ENCODE peak calls at places on chromosomes 16 and 17, in four cellular contexts. H is PC-9, O is prostate gland, F is mucosa of descending colon. R is an unnamed sample.

GRCh38 chr17:72116692-72117469 is 3.9 kb upstream of the SOX9 start:
- DNase-seq in H (no peak), O (no peak), F (peak; percentile 35), R (peak; percentile 55)

GRCh38 chr17:28293994-28294393 is 25.0 kb upstream of the TMEM97 start:
- DNase-seq in H (no peak), O (no peak), F (no peak), R (no peak)

GRCh38 chr16:64990101-64990500 is 131.8 kb downstream of the CDH11 start:
- DNase-seq in H (no peak), O (no peak), F (no peak), R (no peak)

GRCh38 chr17:21042434-21043295 is at the start of gene USP22:
- DNase-seq in H (no peak), O (peak; percentile 13), F (no peak), R (no peak)

GRCh38 chr17:28993645-28994426 is 12.0 kb downstream of the SEZ6 start:
- DNase-seq in H (no peak), O (no peak), F (no peak), R (peak; percentile 41)

GRCh38 chr16:4298761-4299522 is 16.9 kb upstream of the GLIS2 start:
- DNase-seq in H (peak; percentile 96), O (peak; percentile 69), F (peak; percentile 83), R (peak; percentile 92)

GRCh38 chr17:64343833-64344637 is 46.6 kb downstream of the PECAM1 start:
- DNase-seq in H (peak; percentile 80), O (peak; percentile 11), F (peak; percentile 63), R (no peak)

GRCh38 chr17:42421479-42422332 is 1.4 kb downstream of the CAVIN1 start:
- DNase-seq in H (peak; percentile 63), O (no peak), F (no peak), R (no peak)

GRCh38 chr16:2148714-2149629 is 547 bp downstream of the RAB26 start:
- DNase-seq in H (peak; percentile 51), O (no peak), F (peak; percentile 18), R (peak; percentile 23)

GRCh38 chr17:55734128-55734781 is 11.6 kb upstream of the TMEM100 start:
- DNase-seq in H (no peak), O (no peak), F (no peak), R (no peak)

GRCh38 chr16:65200857-65201256 is 79.0 kb upstream of the CDH11 start:
- DNase-seq in H (no peak), O (no peak), F (no peak), R (no peak)

GRCh38 chr16:35523991-35524390 is 2064.6 kb downstream of the TP53TG3F start:
- DNase-seq in H (no peak), O (peak; percentile 46), F (no peak), R (no peak)

GRCh38 chr16:35525979-35526590 is 2066.7 kb downstream of the TP53TG3F start:
- DNase-seq in H (peak; percentile 19), O (no peak), F (no peak), R (no peak)
- H3K9me3 ChIP-seq in H (no peaks in the 10 kb centered on the region), O (no peaks in the 10 kb centered on the region), F (peaks cover 70% of the 10 kb centered on the region), R (peaks cover 4% of the 10 kb centered on the region)

DNA sequence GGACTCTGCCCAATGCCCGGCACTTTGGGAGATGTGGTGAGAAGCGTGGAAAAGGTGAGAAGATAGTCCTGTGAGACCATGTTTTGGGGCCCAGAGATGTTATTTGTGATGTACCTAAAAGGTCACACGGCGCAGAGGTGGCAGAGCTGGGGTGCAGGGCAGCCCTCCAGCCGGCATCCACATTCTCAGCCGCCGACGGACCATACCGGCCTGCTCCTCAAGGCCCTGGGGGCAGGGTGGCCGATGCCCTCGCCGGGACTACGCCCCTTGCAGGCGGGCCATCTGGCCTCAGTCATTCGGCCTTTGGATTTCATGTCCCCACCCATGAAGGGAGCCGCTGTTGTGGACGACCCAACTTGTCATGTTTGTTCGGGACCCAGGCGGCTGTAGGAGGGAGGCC is 131.4 kb upstream of the GSE1 start:
- DNase-seq in H (no peak), O (no peak), F (no peak), R (no peak)
- H3K36me3 ChIP-seq in H (no peaks in the 10 kb centered on the region), O (no peaks in the 10 kb centered on the region), F (no peaks in the 10 kb centered on the region), R (no peaks in the 10 kb centered on the region)

DNA sequence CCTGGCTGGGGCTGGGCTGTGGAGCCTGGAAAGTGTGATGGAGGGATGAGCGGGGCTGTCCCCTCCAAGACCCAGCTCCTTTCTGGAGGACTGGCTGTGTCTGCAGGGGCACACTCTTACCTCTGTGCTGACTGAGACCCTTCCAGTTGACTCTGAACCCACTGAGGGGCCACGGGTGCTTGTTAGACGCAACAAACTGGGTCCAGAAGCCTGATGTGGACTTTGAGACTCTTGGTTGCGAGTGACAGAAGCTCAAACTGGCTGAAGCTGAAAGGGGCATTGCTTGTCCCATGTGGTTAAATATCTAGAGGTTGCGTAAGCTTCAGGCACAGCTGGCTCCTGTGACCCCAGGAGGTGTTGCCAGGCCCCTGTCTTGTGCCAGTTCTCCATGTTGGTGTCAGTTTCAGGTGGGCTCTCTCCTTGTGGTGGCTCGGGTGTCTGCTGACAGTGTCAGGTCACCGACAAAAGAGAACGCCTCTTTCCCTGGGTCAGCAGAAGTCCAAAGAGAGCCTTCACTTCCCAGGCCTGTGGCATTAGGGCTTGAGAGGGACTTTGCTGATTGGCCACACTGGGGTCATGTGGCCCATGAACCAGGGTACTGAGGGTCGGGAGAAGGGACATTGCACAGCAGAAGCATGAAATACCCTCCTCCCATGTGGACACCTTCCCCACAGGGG is 16.7 kb downstream of the ADCY7 start:
- DNase-seq in H (no peak), O (no peak), F (no peak), R (no peak)
- H3K4me3 ChIP-seq in H (no peak overlapping the region), O (no peak overlapping the region), F (no peak overlapping the region), R (no peak overlapping the region)

GRCh38 chr16:86022381-86022960 is 123.5 kb downstream of the IRF8 start:
- DNase-seq in H (no peak), O (no peak), F (no peak), R (no peak)
- H3K9me3 ChIP-seq in H (peaks cover 7% of the 10 kb centered on the region), O (no peaks in the 10 kb centered on the region), F (peaks cover 15% of the 10 kb centered on the region), R (no peaks in the 10 kb centered on the region)

GRCh38 chr17:74490716-74491115 is 24.3 kb downstream of the CD300A start:
- DNase-seq in H (no peak), O (no peak), F (no peak), R (no peak)
- H3K36me3 ChIP-seq in H (no peaks in the 10 kb centered on the region), O (no peaks in the 10 kb centered on the region), F (no peaks in the 10 kb centered on the region), R (no peaks in the 10 kb centered on the region)

GRCh38 chr17:69268442-69269068 is 39.9 kb upstream of the ABCA10 start:
- DNase-seq in H (no peak), O (no peak), F (no peak), R (no peak)
- H3K4me3 ChIP-seq in H (peak overlapping the region; percentile 11), O (no peak overlapping the region), F (no peak overlapping the region), R (no peak overlapping the region)

DNA sequence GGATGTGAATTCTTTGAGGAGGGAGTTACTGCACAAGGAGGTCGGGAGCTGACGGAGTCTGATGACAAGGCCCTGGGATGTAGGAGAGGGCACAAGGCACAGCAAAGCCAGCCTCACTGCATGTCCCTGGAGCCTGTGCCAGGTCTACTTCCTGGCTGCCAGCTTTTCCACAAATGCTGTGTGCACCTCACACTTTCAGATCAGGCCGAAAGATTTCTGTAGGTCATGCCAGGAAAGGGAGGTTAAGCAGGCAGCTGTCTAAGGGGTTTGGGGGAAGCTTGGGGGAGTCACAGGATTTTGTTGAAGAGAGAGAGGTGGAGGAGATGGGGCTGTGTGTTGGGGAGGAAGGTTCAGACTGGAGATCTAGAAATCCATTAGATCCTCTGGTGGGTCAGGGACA is 792.5 kb downstream of the KCNJ18 start:
- DNase-seq in H (no peak), O (no peak), F (no peak), R (no peak)
- H3K9me3 ChIP-seq in H (no peaks in the 10 kb centered on the region), O (no peaks in the 10 kb centered on the region), F (peaks cover 59% of the 10 kb centered on the region), R (no peaks in the 10 kb centered on the region)

DNA sequence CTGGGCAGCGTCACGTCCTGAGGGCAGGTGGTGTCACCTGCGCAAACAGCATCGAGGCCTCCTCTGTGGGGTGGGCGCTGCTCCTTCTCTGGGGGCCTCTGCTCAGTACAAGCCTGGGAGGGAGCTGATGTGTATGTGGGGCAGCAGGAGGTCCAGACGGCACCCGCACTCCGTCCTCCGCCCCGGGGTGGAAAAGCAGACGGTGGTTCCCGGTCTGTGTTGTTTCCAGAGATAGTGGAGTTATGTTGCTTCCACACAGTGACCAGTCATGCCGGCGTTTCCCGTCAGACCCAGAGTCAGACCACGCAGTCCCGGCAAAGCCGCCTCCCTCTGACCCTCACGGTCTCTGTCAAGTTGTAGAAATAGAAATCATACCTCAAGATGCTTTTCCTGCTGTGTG is 13.7 kb upstream of the RPL13 start:
- DNase-seq in H (no peak), O (no peak), F (no peak), R (no peak)
- H3K36me3 ChIP-seq in H (peaks cover 3% of the 10 kb centered on the region), O (peaks cover 13% of the 10 kb centered on the region), F (peaks cover 6% of the 10 kb centered on the region), R (peaks cover 9% of the 10 kb centered on the region)

GRCh38 chr17:17084317-17084835 is 42.1 kb downstream of the MPRIP start:
- DNase-seq in H (no peak), O (no peak), F (no peak), R (no peak)
- H3K4me3 ChIP-seq in H (no peak overlapping the region), O (no peak overlapping the region), F (no peak overlapping the region), R (no peak overlapping the region)

GRCh38 chr17:22301353-22301745 is 609.0 kb downstream of the KCNJ18 start:
- DNase-seq in H (no peak), O (no peak), F (no peak), R (no peak)

GRCh38 chr17:22304667-22305303 is 612.5 kb downstream of the KCNJ18 start:
- DNase-seq in H (no peak), O (no peak), F (no peak), R (no peak)

GRCh38 chr17:22300731-22301352 is 608.5 kb downstream of the KCNJ18 start:
- DNase-seq in H (no peak), O (no peak), F (no peak), R (no peak)

GRCh38 chr17:22303865-22304264 is 611.5 kb downstream of the KCNJ18 start:
- DNase-seq in H (no peak), O (no peak), F (no peak), R (no peak)

GRCh38 chr17:22303096-22303495 is 610.8 kb downstream of the KCNJ18 start:
- DNase-seq in H (no peak), O (no peak), F (no peak), R (no peak)
- H3K9me3 ChIP-seq in H (no peaks in the 10 kb centered on the region), O (no peaks in the 10 kb centered on the region), F (peaks cover 83% of the 10 kb centered on the region), R (peaks cover 1% of the 10 kb centered on the region)